ENCODE peak calls at places on chromosomes 2 and 18, in six cellular contexts. D is prostate gland; H is T-helper 9 cell; S is effector CD8-positive, alpha-beta T cell; Z is stimulated activated CD4-positive, alpha-beta T cell treated with anti-CD3 and anti-CD28 coated beads, Interleukin-1b, Interleukin-23, amount 100 ng/mL, for 48 hours; K is HT-29. G is an unnamed sample.

GRCh38 chr2:160390544-160391258 is 102.9 kb downstream of the RBMS1 start:
- DNase-seq in Z (no peak), K (no peak), D (no peak), S (no peak), H (no peak), G (no peak)

GRCh38 chr2:212646698-212647097 is 108.1 kb upstream of the ERBB4 start:
- DNase-seq in K (no peak), D (no peak), Z (no peak), S (no peak), H (no peak), G (no peak)

GRCh38 chr2:18762667-18763066 is 173.3 kb upstream of the NT5C1B start:
- DNase-seq in S (no peak), K (no peak), D (no peak), H (no peak), Z (no peak), G (no peak)

GRCh38 chr2:150296795-150297546 is 190.5 kb downstream of the RND3 start:
- DNase-seq in Z (no peak), H (no peak), D (no peak), K (no peak), S (no peak), G (no peak)

GRCh38 chr2:165283342-165283741 is 44.1 kb downstream of the SCN2A start:
- DNase-seq in D (no peak), Z (no peak), S (no peak), K (no peak), H (no peak), G (no peak)

GRCh38 chr2:230723363-230723762 is 10.7 kb downstream of the CAB39 start:
- DNase-seq in Z (peak; percentile 26), D (no peak), H (no peak), S (peak; percentile 9), K (no peak), G (no peak)

GRCh38 chr2:239959059-239959971 is 65.8 kb downstream of the NDUFA10 start:
- DNase-seq in S (no peak), D (no peak), Z (no peak), K (no peak), H (no peak), G (no peak)

GRCh38 chr2:198296665-198297308 is 492.4 kb downstream of the PLCL1 start:
- DNase-seq in D (peak; percentile 55), K (peak; percentile 84), Z (peak; percentile 49), H (peak; percentile 42), S (peak; percentile 36), G (peak; percentile 25)

GRCh38 chr18:42513416-42513815 is 558.4 kb downstream of the PIK3C3 start:
- DNase-seq in S (no peak), Z (no peak), H (no peak), K (no peak), D (no peak), G (no peak)

GRCh38 chr2:151575338-151575737 is 158.9 kb downstream of the NEB start:
- DNase-seq in H (no peak), D (no peak), S (no peak), Z (no peak), K (no peak), G (no peak)

GRCh38 chr2:10222-10875 is 36.0 kb downstream of the FAM110C start:
- DNase-seq in H (no peak), S (no peak), D (no peak), K (no peak), Z (no peak), G (no peak)

GRCh38 chr2:128455710-128456050 is 137.0 kb upstream of the HS6ST1 start:
- DNase-seq in S (no peak), H (no peak), K (no peak), D (no peak), Z (no peak), G (no peak)

GRCh38 chr2:161029321-161029720 is 130.9 kb upstream of the TANK start:
- DNase-seq in Z (no peak), H (no peak), D (no peak), S (no peak), K (no peak), G (no peak)

GRCh38 chr2:66550826-66551225 is 115.9 kb downstream of the MEIS1 start:
- DNase-seq in K (no peak), H (no peak), S (no peak), Z (no peak), D (no peak), G (no peak)

GRCh38 chr18:3177902-3178687 is 41.7 kb downstream of the MYOM1 start:
- DNase-seq in D (no peak), S (no peak), K (no peak), H (no peak), Z (peak; percentile 10), G (peak; percentile 64)

G was measured in left cardiac atrium.